ENCODE peak calls at places on chromosomes 16 and 17, in six cellular contexts. B is testis; V is thoracic aorta; U is aorta; Q is stimulated activated CD8-positive, alpha-beta memory T cell treated with anti-CD3 and anti-CD28 coated beads, Interleukin-15, amount 100 ng/mL, for 1 hour; Z is substantia nigra. S is an unnamed sample.

GRCh38 chr17:54891176-54891821 is 9.4 kb upstream of the TOM1L1 start:
- DNase-seq in Z (no peak), V (no peak), U (no peak), B (no peak), Q (no peak), S (no peak)

GRCh38 chr17:14061666-14062560 is 7.4 kb upstream of the COX10 start:
- DNase-seq in Z (no peak), V (no peak), Q (no peak), B (no peak), U (peak; percentile 66), S (no peak)

GRCh38 chr17:40922239-40922638 is 15.2 kb downstream of the KRT23 start:
- DNase-seq in V (no peak), Z (peak; percentile 17), Q (no peak), U (peak; percentile 86), B (peak; percentile 46), S (no peak)

GRCh38 chr17:46788796-46789195 is 29.7 kb downstream of the WNT3 start:
- DNase-seq in U (no peak), B (no peak), Q (no peak), Z (no peak), V (no peak), S (no peak)

GRCh38 chr17:45013021-45013997 is 38.1 kb downstream of the DCAKD start:
- DNase-seq in B (peak; percentile 40), Q (no peak), U (peak; percentile 71), Z (no peak), V (no peak), S (peak; percentile 52)

GRCh38 chr17:30256756-30257506 is 21.4 kb upstream of the SLC6A4 start:
- DNase-seq in Z (no peak), U (no peak), V (no peak), B (no peak), Q (no peak), S (no peak)

GRCh38 chr17:29125651-29126050 is 54.5 kb downstream of the MYO18A start:
- DNase-seq in Z (no peak), U (peak; percentile 34), V (no peak), Q (no peak), B (no peak), S (no peak)

GRCh38 chr16:74499114-74499513 is 77.8 kb upstream of the CLEC18B start:
- DNase-seq in V (no peak), Z (no peak), Q (no peak), U (no peak), B (no peak), S (no peak)

GRCh38 chr17:79626156-79626890 is 15.5 kb upstream of the RBFOX3 start:
- DNase-seq in V (no peak), Q (no peak), B (no peak), U (peak; percentile 8), Z (no peak), S (no peak)

GRCh38 chr16:50354629-50355456 is 13.9 kb downstream of the BRD7 start:
- DNase-seq in Q (no peak), V (no peak), Z (no peak), U (no peak), B (no peak), S (no peak)

GRCh38 chr17:69732272-69732671 is 317.8 kb downstream of the MAP2K6 start:
- DNase-seq in Z (no peak), U (no peak), Q (no peak), V (no peak), B (no peak), S (no peak)

GRCh38 chr16:49464877-49465504 is 91.4 kb downstream of the C16orf78 start:
- DNase-seq in U (no peak), Q (no peak), Z (no peak), B (peak; percentile 23), V (no peak), S (peak; percentile 31)

GRCh38 chr16:11229906-11230305 is 26.1 kb downstream of the SOCS1 start:
- DNase-seq in U (no peak), V (no peak), Z (no peak), B (no peak), Q (no peak), S (no peak)

GRCh38 chr17:4796550-4796915 is 569 bp downstream of the PSMB6 start:
- DNase-seq in V (no peak), Z (no peak), B (peak; percentile 53), U (no peak), Q (no peak), S (no peak)

GRCh38 chr16:50322333-50322732 is 46.5 kb downstream of the BRD7 start:
- DNase-seq in Z (no peak), B (no peak), V (no peak), Q (no peak), U (no peak), S (no peak)